ENCODE peak calls at places on chromosomes 11 and 22, in eight cellular contexts. One of them, this sample, is unnamed.

GRCh38 chr11:74311352-74311926 is at the start of gene P4HA3:
- DNase-seq in PC-9: no peak
- DNase-seq in prostate gland: peak; percentile 44
- DNase-seq in pancreas: peak; percentile 87
- DNase-seq in gastrocnemius medialis: peak; percentile 45
- DNase-seq in DND-41: no peak
- DNase-seq in ovary: peak; percentile 17
- DNase-seq in tibial nerve: peak; percentile 24
- DNase-seq in this sample: peak; percentile 37

GRCh38 chr22:38866399-38867123 is 5.5 kb downstream of the CBX6 start:
- DNase-seq in PC-9: no peak
- DNase-seq in prostate gland: no peak
- DNase-seq in pancreas: peak; percentile 85
- DNase-seq in gastrocnemius medialis: no peak
- DNase-seq in DND-41: no peak
- DNase-seq in ovary: peak; percentile 24
- DNase-seq in tibial nerve: no peak
- DNase-seq in this sample: no peak

GRCh38 chr11:10927533-10927932 is 69.7 kb upstream of the ZBED5 start:
- DNase-seq in PC-9: peak; percentile 75
- DNase-seq in prostate gland: peak; percentile 67
- DNase-seq in pancreas: no peak
- DNase-seq in gastrocnemius medialis: no peak
- DNase-seq in DND-41: no peak
- DNase-seq in ovary: no peak
- DNase-seq in tibial nerve: no peak
- DNase-seq in this sample: no peak

GRCh38 chr11:113977071-113977490 is 2.2 kb downstream of the HTR3A start:
- DNase-seq in PC-9: no peak
- DNase-seq in prostate gland: no peak
- DNase-seq in pancreas: no peak
- DNase-seq in gastrocnemius medialis: no peak
- DNase-seq in DND-41: no peak
- DNase-seq in ovary: no peak
- DNase-seq in tibial nerve: no peak
- DNase-seq in this sample: no peak

GRCh38 chr11:124762077-124762623 is at the start of gene ESAM:
- DNase-seq in PC-9: peak; percentile 50
- DNase-seq in prostate gland: no peak
- DNase-seq in pancreas: peak; percentile 83
- DNase-seq in gastrocnemius medialis: no peak
- DNase-seq in DND-41: no peak
- DNase-seq in ovary: no peak
- DNase-seq in tibial nerve: no peak
- DNase-seq in this sample: peak; percentile 82

GRCh38 chr11:116791002-116791812 is 472 bp downstream of the APOA5 start:
- DNase-seq in PC-9: peak; percentile 50
- DNase-seq in prostate gland: peak; percentile 58
- DNase-seq in pancreas: peak; percentile 93
- DNase-seq in gastrocnemius medialis: peak; percentile 66
- DNase-seq in DND-41: peak; percentile 77
- DNase-seq in ovary: peak; percentile 68
- DNase-seq in tibial nerve: peak; percentile 72
- DNase-seq in this sample: peak; percentile 54

GRCh38 chr11:81497202-81497804 is 1236.4 kb downstream of the FAM181B start:
- DNase-seq in PC-9: peak; percentile 40
- DNase-seq in prostate gland: no peak
- DNase-seq in pancreas: no peak
- DNase-seq in gastrocnemius medialis: no peak
- DNase-seq in DND-41: peak; percentile 7
- DNase-seq in ovary: no peak
- DNase-seq in tibial nerve: peak; percentile 27
- DNase-seq in this sample: peak; percentile 3

GRCh38 chr22:39241632-39242388 is 3.0 kb downstream of the PDGFB start:
- DNase-seq in PC-9: no peak
- DNase-seq in prostate gland: no peak
- DNase-seq in pancreas: peak; percentile 79
- DNase-seq in gastrocnemius medialis: no peak
- DNase-seq in DND-41: no peak
- DNase-seq in ovary: no peak
- DNase-seq in tibial nerve: no peak
- DNase-seq in this sample: no peak

GRCh38 chr11:57248780-57249383 is 11.8 kb upstream of the APLNR start:
- DNase-seq in PC-9: peak; percentile 63
- DNase-seq in prostate gland: peak; percentile 24
- DNase-seq in pancreas: peak; percentile 61
- DNase-seq in gastrocnemius medialis: peak; percentile 37
- DNase-seq in DND-41: peak; percentile 32
- DNase-seq in ovary: peak; percentile 25
- DNase-seq in tibial nerve: peak; percentile 67
- DNase-seq in this sample: no peak

GRCh38 chr22:35380537-35381423 is at the start of gene HMOX1:
- DNase-seq in PC-9: peak; percentile 73
- DNase-seq in prostate gland: peak; percentile 83
- DNase-seq in pancreas: peak; percentile 94
- DNase-seq in gastrocnemius medialis: peak; percentile 96
- DNase-seq in DND-41: no peak
- DNase-seq in ovary: peak; percentile 92
- DNase-seq in tibial nerve: peak; percentile 90
- DNase-seq in this sample: peak; percentile 86

GRCh38 chr11:61976420-61976800 is 9.0 kb upstream of the FTH1 start:
- DNase-seq in PC-9: no peak
- DNase-seq in prostate gland: no peak
- DNase-seq in pancreas: peak; percentile 24
- DNase-seq in gastrocnemius medialis: no peak
- DNase-seq in DND-41: no peak
- DNase-seq in ovary: no peak
- DNase-seq in tibial nerve: no peak
- DNase-seq in this sample: no peak

GRCh38 chr11:31240340-31240904 is 129.1 kb downstream of the DCDC1 start:
- DNase-seq in PC-9: peak; percentile 46
- DNase-seq in prostate gland: peak; percentile 5
- DNase-seq in pancreas: no peak
- DNase-seq in gastrocnemius medialis: no peak
- DNase-seq in DND-41: peak; percentile 29
- DNase-seq in ovary: no peak
- DNase-seq in tibial nerve: peak; percentile 22
- DNase-seq in this sample: no peak

GRCh38 chr22:45784357-45785277 is 113.0 kb downstream of the ATXN10 start:
- DNase-seq in PC-9: no peak
- DNase-seq in prostate gland: no peak
- DNase-seq in pancreas: no peak
- DNase-seq in gastrocnemius medialis: peak; percentile 16
- DNase-seq in DND-41: no peak
- DNase-seq in ovary: no peak
- DNase-seq in tibial nerve: no peak
- DNase-seq in this sample: no peak

GRCh38 chr11:33867996-33868645 is 23.8 kb downstream of the LMO2 start:
- DNase-seq in PC-9: no peak
- DNase-seq in prostate gland: no peak
- DNase-seq in pancreas: no peak
- DNase-seq in gastrocnemius medialis: no peak
- DNase-seq in DND-41: no peak
- DNase-seq in ovary: no peak
- DNase-seq in tibial nerve: no peak
- DNase-seq in this sample: no peak
- H3K36me3 ChIP-seq in PC-9: no peaks in the 10 kb centered on the region
- H3K36me3 ChIP-seq in prostate gland: no peaks in the 10 kb centered on the region
- H3K36me3 ChIP-seq in pancreas: no peaks in the 10 kb centered on the region
- H3K36me3 ChIP-seq in gastrocnemius medialis: peaks cover 6% of the 10 kb centered on the region
- H3K36me3 ChIP-seq in DND-41: no peaks in the 10 kb centered on the region
- H3K36me3 ChIP-seq in ovary: no peaks in the 10 kb centered on the region
- H3K36me3 ChIP-seq in tibial nerve: no peaks in the 10 kb centered on the region
- H3K36me3 ChIP-seq in this sample: no peaks in the 10 kb centered on the region

GRCh38 chr22:37226087-37226486 is 13.8 kb upstream of the SSTR3 start:
- DNase-seq in PC-9: no peak
- DNase-seq in prostate gland: no peak
- DNase-seq in pancreas: no peak
- DNase-seq in gastrocnemius medialis: no peak
- DNase-seq in DND-41: no peak
- DNase-seq in ovary: no peak
- DNase-seq in tibial nerve: no peak
- DNase-seq in this sample: no peak

GRCh38 chr22:37224757-37225420 is 12.6 kb upstream of the SSTR3 start:
- DNase-seq in PC-9: no peak
- DNase-seq in prostate gland: no peak
- DNase-seq in pancreas: no peak
- DNase-seq in gastrocnemius medialis: no peak
- DNase-seq in DND-41: no peak
- DNase-seq in ovary: no peak
- DNase-seq in tibial nerve: no peak
- DNase-seq in this sample: no peak

GRCh38 chr22:37223965-37224551 is 11.8 kb upstream of the SSTR3 start:
- DNase-seq in PC-9: no peak
- DNase-seq in prostate gland: no peak
- DNase-seq in pancreas: no peak
- DNase-seq in gastrocnemius medialis: no peak
- DNase-seq in DND-41: no peak
- DNase-seq in ovary: no peak
- DNase-seq in tibial nerve: no peak
- DNase-seq in this sample: peak; percentile 44

GRCh38 chr22:37226514-37226913 is 14.2 kb upstream of the SSTR3 start:
- DNase-seq in PC-9: no peak
- DNase-seq in prostate gland: no peak
- DNase-seq in pancreas: no peak
- DNase-seq in gastrocnemius medialis: no peak
- DNase-seq in DND-41: no peak
- DNase-seq in ovary: no peak
- DNase-seq in tibial nerve: no peak
- DNase-seq in this sample: no peak

GRCh38 chr22:37225481-37225880 is 13.2 kb upstream of the SSTR3 start:
- DNase-seq in PC-9: no peak
- DNase-seq in prostate gland: no peak
- DNase-seq in pancreas: no peak
- DNase-seq in gastrocnemius medialis: no peak
- DNase-seq in DND-41: no peak
- DNase-seq in ovary: no peak
- DNase-seq in tibial nerve: no peak
- DNase-seq in this sample: no peak
- TF ChIP-seq CTCF in PC-9: peak; percentile 41
- TF ChIP-seq CTCF in prostate gland: no peak
- TF ChIP-seq CTCF in pancreas: no peak
- TF ChIP-seq CTCF in gastrocnemius medialis: no peak
- TF ChIP-seq CTCF in DND-41: peak; percentile 34
- TF ChIP-seq CTCF in ovary: no peak
- TF ChIP-seq CTCF in tibial nerve: no peak
- TF ChIP-seq CTCF in this sample: peak; percentile 15

DNA sequence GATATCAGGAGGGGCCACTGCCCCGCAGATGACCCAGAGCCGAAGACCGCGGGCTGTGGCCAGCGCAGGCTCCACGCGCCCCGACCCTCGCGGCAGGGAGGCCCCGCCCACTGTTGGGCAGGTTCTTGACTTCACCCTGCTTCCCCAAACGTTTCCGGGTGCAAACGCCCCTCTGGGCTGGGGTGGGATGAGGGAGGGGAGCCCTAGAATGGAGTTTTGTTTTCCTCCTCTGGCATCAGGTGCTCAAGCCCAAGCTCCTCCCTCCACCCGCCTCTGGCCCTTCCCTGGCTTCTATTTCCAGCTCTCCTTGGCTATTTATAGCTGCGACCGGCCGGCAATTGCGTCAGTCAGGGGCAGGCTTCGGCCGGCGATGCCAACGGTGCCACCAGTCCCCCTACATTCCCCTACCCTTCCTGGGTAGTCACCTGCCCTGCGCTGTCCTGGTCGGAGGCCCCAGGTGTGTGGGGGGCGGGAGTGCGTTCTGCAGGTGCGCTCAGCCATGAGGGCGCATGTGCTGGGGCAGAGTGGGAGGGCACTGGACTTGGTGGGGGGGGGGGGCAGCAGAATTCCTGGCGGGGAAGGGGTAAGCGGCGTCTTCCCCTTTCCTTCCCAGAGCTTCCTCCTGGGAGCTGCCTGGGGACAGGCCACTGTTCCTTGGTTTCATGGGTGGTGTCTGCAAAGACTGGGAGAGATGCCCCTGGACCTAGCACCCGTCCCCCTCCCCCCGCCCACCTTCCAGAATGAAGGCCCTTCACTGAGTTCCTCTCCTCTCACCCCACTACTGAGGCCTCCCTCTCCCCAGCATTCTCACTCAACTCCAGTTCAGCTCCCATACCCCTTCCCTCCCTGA is 23.6 kb downstream of the DUSP8 start:
- DNase-seq in PC-9: peak; percentile 68
- DNase-seq in prostate gland: peak; percentile 69
- DNase-seq in pancreas: peak; percentile 93
- DNase-seq in gastrocnemius medialis: peak; percentile 92
- DNase-seq in DND-41: no peak
- DNase-seq in ovary: peak; percentile 32
- DNase-seq in tibial nerve: no peak
- DNase-seq in this sample: no peak
- H3K4me3 ChIP-seq in PC-9: peak overlapping the region; percentile 38
- H3K4me3 ChIP-seq in prostate gland: peak overlapping the region; percentile 9
- H3K4me3 ChIP-seq in pancreas: no peak overlapping the region
- H3K4me3 ChIP-seq in gastrocnemius medialis: peak overlapping the region; percentile 45
- H3K4me3 ChIP-seq in DND-41: no peak overlapping the region
- H3K4me3 ChIP-seq in ovary: peak overlapping the region; percentile 16
- H3K4me3 ChIP-seq in tibial nerve: peak overlapping the region; percentile 16
- H3K4me3 ChIP-seq in this sample: no peak overlapping the region

DNA sequence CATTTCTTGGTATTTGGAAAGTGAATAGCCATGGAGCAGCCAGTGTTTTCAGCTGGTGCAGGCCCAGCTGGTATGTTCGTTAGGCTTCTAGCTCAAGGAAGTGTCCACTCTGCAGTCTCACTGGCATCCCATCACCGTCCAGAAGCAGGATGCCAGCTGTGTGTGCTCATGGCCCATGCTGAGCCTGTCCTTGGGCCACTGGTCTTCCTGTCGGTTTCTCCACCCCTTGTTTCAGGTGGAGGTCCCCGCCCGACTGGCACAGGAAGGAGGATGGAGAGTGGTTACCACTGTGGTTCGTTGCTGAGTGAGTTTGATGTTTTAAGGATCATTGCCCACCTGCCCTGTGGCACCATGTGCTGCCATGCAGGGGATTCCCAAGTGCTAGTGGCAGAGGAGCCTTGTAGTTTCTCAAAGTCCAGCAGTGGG is 63.7 kb downstream of the MED15 start:
- DNase-seq in PC-9: no peak
- DNase-seq in prostate gland: no peak
- DNase-seq in pancreas: no peak
- DNase-seq in gastrocnemius medialis: no peak
- DNase-seq in DND-41: no peak
- DNase-seq in ovary: no peak
- DNase-seq in tibial nerve: no peak
- DNase-seq in this sample: no peak
- H3K36me3 ChIP-seq in PC-9: peaks cover 12% of the 10 kb centered on the region
- H3K36me3 ChIP-seq in prostate gland: no peaks in the 10 kb centered on the region
- H3K36me3 ChIP-seq in pancreas: no peaks in the 10 kb centered on the region
- H3K36me3 ChIP-seq in gastrocnemius medialis: peaks cover 70% of the 10 kb centered on the region
- H3K36me3 ChIP-seq in DND-41: peaks cover 92% of the 10 kb centered on the region
- H3K36me3 ChIP-seq in ovary: no peaks in the 10 kb centered on the region
- H3K36me3 ChIP-seq in tibial nerve: peaks cover 14% of the 10 kb centered on the region
- H3K36me3 ChIP-seq in this sample: peaks cover 60% of the 10 kb centered on the region

This sample was measured in GM06990.